ENCODE peak calls at places on chromosomes 2 and 18, in five cellular contexts. D, E, H, I and F are unnamed samples.

GRCh38 chr2:174336403-174337336 is 1.9 kb downstream of the SP9 start:
- DNase-seq in I (peak; percentile 53), D (peak; percentile 40), E (no peak), H (no peak), F (peak; percentile 58)

GRCh38 chr18:33115476-33115875 is 325.0 kb downstream of the CCDC178 start:
- DNase-seq in E (no peak), D (no peak), H (no peak), I (no peak), F (no peak)

GRCh38 chr18:49491534-49491856 is 4.5 kb upstream of the C18orf32 start:
- DNase-seq in I (no peak), D (no peak), E (no peak), H (no peak), F (no peak)

GRCh38 chr2:163778045-163778753 is 42.4 kb upstream of the FIGN start:
- DNase-seq in D (no peak), H (no peak), I (no peak), E (no peak), F (no peak)

GRCh38 chr2:85161626-85161960 is 28.4 kb downstream of the TCF7L1 start:
- DNase-seq in D (no peak), E (no peak), I (no peak), H (no peak), F (no peak)

GRCh38 chr2:137775529-137775928 is 188.7 kb upstream of the HNMT start:
- DNase-seq in E (no peak), D (no peak), H (no peak), I (no peak), F (no peak)

GRCh38 chr2:12603781-12604180 is 113.0 kb upstream of the TRIB2 start:
- DNase-seq in I (no peak), D (no peak), H (no peak), E (no peak), F (no peak)

GRCh38 chr2:240290432-240291336 is 144.8 kb upstream of the GPC1 start:
- DNase-seq in D (no peak), E (no peak), I (no peak), H (no peak), F (no peak)

GRCh38 chr2:10332402-10333246 is 29.9 kb downstream of the HPCAL1 start:
- DNase-seq in H (no peak), I (peak; percentile 73), E (no peak), D (no peak), F (peak; percentile 74)

GRCh38 chr2:100422320-100422719 is 4.9 kb upstream of the CHST10 start:
- DNase-seq in H (no peak), I (no peak), D (no peak), E (no peak), F (no peak)

GRCh38 chr2:27710640-27711430 is 47.1 kb downstream of the SLC4A1AP start:
- DNase-seq in D (no peak), H (no peak), I (no peak), E (no peak), F (no peak)

GRCh38 chr2:146412625-146413024 is 1432.2 kb upstream of the ACVR2A start:
- DNase-seq in H (no peak), E (no peak), I (no peak), D (no peak), F (no peak)

GRCh38 chr2:156892449-156893335 is 364.8 kb upstream of the GALNT5 start:
- DNase-seq in I (peak; percentile 1), H (no peak), D (no peak), E (no peak), F (no peak)

GRCh38 chr18:3596324-3597158 is 146.6 kb downstream of the TGIF1 start:
- DNase-seq in H (no peak), I (peak; percentile 51), D (peak; percentile 27), E (peak; percentile 80), F (peak; percentile 59)

GRCh38 chr2:100833330-100833729 is 13.4 kb downstream of the NPAS2 start:
- DNase-seq in E (no peak), H (no peak), I (no peak), D (no peak), F (no peak)

GRCh38 chr2:191333911-191334357 is 88.7 kb downstream of the MYO1B start:
- DNase-seq in E (no peak), I (no peak), H (no peak), D (no peak), F (no peak)

GRCh38 chr18:25830787-25831186 is 259.6 kb downstream of the SS18 start:
- DNase-seq in D (no peak), H (no peak), E (no peak), I (no peak), F (no peak)

GRCh38 chr2:242012956-242013764 is 143.6 kb downstream of the RTP5 start:
- DNase-seq in E (no peak), I (no peak), D (no peak), H (no peak), F (no peak)

GRCh38 chr2:85600951-85601770 is 1.3 kb downstream of the TMEM150A start:
- DNase-seq in H (no peak), E (no peak), D (no peak), I (no peak), F (no peak)

GRCh38 chr2:207176245-207176644 is 10.5 kb upstream of the KLF7 start:
- DNase-seq in H (no peak), E (no peak), D (no peak), I (no peak), F (no peak)

GRCh38 chr2:136246086-136246669 is 128.2 kb upstream of the CXCR4 start:
- DNase-seq in D (no peak), I (no peak), H (no peak), E (peak; percentile 68), F (no peak)

GRCh38 chr2:83282851-83283250 is 1176.2 kb downstream of the SUCLG1 start:
- DNase-seq in E (no peak), D (no peak), H (no peak), I (no peak), F (no peak)

GRCh38 chr2:219254590-219255219 is 987 bp upstream of the TUBA4A start:
- DNase-seq in I (peak; percentile 33), E (no peak), D (peak; percentile 34), H (no peak), F (peak; percentile 41)

GRCh38 chr18:50726960-50727589 is 92.7 kb downstream of the MRO start:
- DNase-seq in I (no peak), D (no peak), H (no peak), E (no peak), F (no peak)

GRCh38 chr2:240922234-240922981 is 16.3 kb downstream of the CROCC2 start:
- DNase-seq in I (peak; percentile 0), H (no peak), E (no peak), D (no peak), F (peak; percentile 3)

GRCh38 chr18:22841840-22842239 is 91.3 kb upstream of the RBBP8 start:
- DNase-seq in D (no peak), E (no peak), I (no peak), H (no peak), F (no peak)